ENCODE peak calls at places on chromosomes 16 and 17, in four cellular contexts. H, L, G and Q are unnamed samples.

GRCh38 chr17:12985431-12986285 is 32.2 kb downstream of the ELAC2 start:
- DNase-seq in G (no peak), H (peak; percentile 24), L (no peak), Q (no peak)

GRCh38 chr17:27565874-27566672 is 64.9 kb upstream of the LGALS9 start:
- DNase-seq in H (no peak), G (no peak), L (no peak), Q (no peak)

GRCh38 chr17:71409712-71410111 is 711.1 kb upstream of the SOX9 start:
- DNase-seq in H (peak; percentile 72), G (no peak), L (no peak), Q (no peak)

GRCh38 chr16:87897563-87898505 is 28.5 kb upstream of the SLC7A5 start:
- DNase-seq in G (peak; percentile 53), L (no peak), H (no peak), Q (peak; percentile 33)

GRCh38 chr16:31301708-31302400 is 42.1 kb downstream of the ITGAM start:
- DNase-seq in G (no peak), L (no peak), H (peak; percentile 30), Q (no peak)

GRCh38 chr16:75552951-75553350 is 3.1 kb downstream of the TMEM231 start:
- DNase-seq in L (no peak), G (no peak), H (no peak), Q (no peak)

GRCh38 chr17:57541049-57541448 is 204.1 kb downstream of the CCDC182 start:
- DNase-seq in H (no peak), L (no peak), G (no peak), Q (no peak)

GRCh38 chr17:6374271-6374691 is 60.6 kb downstream of the AIPL1 start:
- DNase-seq in G (no peak), L (no peak), H (no peak), Q (no peak)

GRCh38 chr17:17722081-17722905 is 41.0 kb downstream of the RAI1 start:
- DNase-seq in L (peak; percentile 88), H (no peak), G (no peak), Q (no peak)

GRCh38 chr17:78104540-78104941 is 24.0 kb downstream of the TMC6 start:
- DNase-seq in H (no peak), L (peak; percentile 61), G (no peak), Q (no peak)

GRCh38 chr17:66441012-66441703 is 138.7 kb downstream of the PRKCA start:
- DNase-seq in G (no peak), H (no peak), L (no peak), Q (no peak)

GRCh38 chr17:3755335-3756030 is 31.8 kb downstream of the HASPIN start:
- DNase-seq in L (no peak), G (no peak), H (no peak), Q (no peak)

GRCh38 chr17:65433157-65433556 is 128.3 kb downstream of the AXIN2 start:
- DNase-seq in G (no peak), L (no peak), H (no peak), Q (no peak)

GRCh38 chr16:80164881-80165280 is 375.9 kb upstream of the DYNLRB2 start:
- DNase-seq in G (no peak), L (no peak), H (no peak), Q (no peak)

GRCh38 chr16:13296206-13296605 is 394.8 kb downstream of the SHISA9 start:
- DNase-seq in L (no peak), G (no peak), H (no peak), Q (no peak)

GRCh38 chr16:4825196-4825595 is 21.9 kb downstream of the GLYR1 start:
- DNase-seq in G (no peak), L (no peak), H (no peak), Q (no peak)

GRCh38 chr17:48160177-48160967 is 52.8 kb downstream of the SNX11 start:
- DNase-seq in H (no peak), L (peak; percentile 75), G (no peak), Q (no peak)

GRCh38 chr16:1308036-1308976 is 1.1 kb upstream of the UBE2I start:
- DNase-seq in H (no peak), G (no peak), L (no peak), Q (no peak)

GRCh38 chr16:16857603-16858283 is 478.8 kb downstream of the NPIPA7 start:
- DNase-seq in G (no peak), L (no peak), H (no peak), Q (no peak)

GRCh38 chr17:59618894-59619312 is 792 bp upstream of the CLTC start:
- DNase-seq in H (peak; percentile 90), L (no peak), G (no peak), Q (no peak)